ENCODE peak calls at places on chromosomes 12 and 14, in nine cellular contexts. One of them, this sample, is unnamed.

GRCh38 chr14:104973215-104974145 is 4.7 kb downstream of the AHNAK2 start:
- DNase-seq in CD4-positive, alpha-beta T cell: no peak
- DNase-seq in Peyer's patch: no peak
- DNase-seq in HL-60: no peak
- DNase-seq in psoas muscle: peak
- DNase-seq in Calu3: peak
- DNase-seq in neural crest cell: no peak
- DNase-seq in brain microvascular endothelial cell: peak
- DNase-seq in dorsolateral prefrontal cortex: no peak
- DNase-seq in this sample: peak

GRCh38 chr14:36941783-36942521 is 230.5 kb downstream of the SLC25A21 start:
- DNase-seq in CD4-positive, alpha-beta T cell: peak
- DNase-seq in Peyer's patch: peak
- DNase-seq in HL-60: peak
- DNase-seq in psoas muscle: peak
- DNase-seq in Calu3: peak
- DNase-seq in neural crest cell: peak
- DNase-seq in brain microvascular endothelial cell: peak
- DNase-seq in dorsolateral prefrontal cortex: peak
- DNase-seq in this sample: no peak

GRCh38 chr14:64764641-64765520 is 60.7 kb downstream of the PLEKHG3 start:
- DNase-seq in CD4-positive, alpha-beta T cell: peak
- DNase-seq in Peyer's patch: peak
- DNase-seq in HL-60: peak
- DNase-seq in psoas muscle: peak
- DNase-seq in Calu3: peak
- DNase-seq in neural crest cell: peak
- DNase-seq in brain microvascular endothelial cell: peak
- DNase-seq in dorsolateral prefrontal cortex: peak
- DNase-seq in this sample: peak

GRCh38 chr12:27619308-27619707 is 76.9 kb upstream of the REP15 start:
- DNase-seq in CD4-positive, alpha-beta T cell: no peak
- DNase-seq in Peyer's patch: no peak
- DNase-seq in HL-60: no peak
- DNase-seq in psoas muscle: no peak
- DNase-seq in Calu3: no peak
- DNase-seq in neural crest cell: no peak
- DNase-seq in brain microvascular endothelial cell: peak
- DNase-seq in dorsolateral prefrontal cortex: no peak
- DNase-seq in this sample: no peak

GRCh38 chr12:10279937-10280336 is 27.7 kb upstream of the KLRD1 start:
- DNase-seq in CD4-positive, alpha-beta T cell: no peak
- DNase-seq in Peyer's patch: no peak
- DNase-seq in HL-60: no peak
- DNase-seq in psoas muscle: no peak
- DNase-seq in Calu3: no peak
- DNase-seq in neural crest cell: no peak
- DNase-seq in brain microvascular endothelial cell: no peak
- DNase-seq in dorsolateral prefrontal cortex: no peak
- DNase-seq in this sample: no peak

GRCh38 chr14:103091041-103091882 is 3.3 kb upstream of the EXOC3L4 start:
- DNase-seq in CD4-positive, alpha-beta T cell: peak
- DNase-seq in Peyer's patch: peak
- DNase-seq in HL-60: peak
- DNase-seq in psoas muscle: peak
- DNase-seq in Calu3: peak
- DNase-seq in neural crest cell: peak
- DNase-seq in brain microvascular endothelial cell: no peak
- DNase-seq in dorsolateral prefrontal cortex: no peak
- DNase-seq in this sample: peak

GRCh38 chr12:71567562-71567961 is 96.1 kb downstream of the ZFC3H1 start:
- DNase-seq in CD4-positive, alpha-beta T cell: no peak
- DNase-seq in Peyer's patch: no peak
- DNase-seq in HL-60: no peak
- DNase-seq in psoas muscle: no peak
- DNase-seq in Calu3: no peak
- DNase-seq in neural crest cell: no peak
- DNase-seq in brain microvascular endothelial cell: no peak
- DNase-seq in dorsolateral prefrontal cortex: no peak
- DNase-seq in this sample: no peak

GRCh38 chr12:59651230-59651920 is 55.5 kb downstream of the SLC16A7 start:
- DNase-seq in CD4-positive, alpha-beta T cell: no peak
- DNase-seq in Peyer's patch: no peak
- DNase-seq in HL-60: no peak
- DNase-seq in psoas muscle: no peak
- DNase-seq in Calu3: peak
- DNase-seq in neural crest cell: no peak
- DNase-seq in brain microvascular endothelial cell: peak
- DNase-seq in dorsolateral prefrontal cortex: no peak
- DNase-seq in this sample: no peak

GRCh38 chr12:87320724-87321123 is 708.5 kb downstream of the C12orf50 start:
- DNase-seq in CD4-positive, alpha-beta T cell: no peak
- DNase-seq in Peyer's patch: no peak
- DNase-seq in HL-60: no peak
- DNase-seq in psoas muscle: no peak
- DNase-seq in Calu3: no peak
- DNase-seq in neural crest cell: no peak
- DNase-seq in brain microvascular endothelial cell: no peak
- DNase-seq in dorsolateral prefrontal cortex: no peak
- DNase-seq in this sample: no peak

DNA sequence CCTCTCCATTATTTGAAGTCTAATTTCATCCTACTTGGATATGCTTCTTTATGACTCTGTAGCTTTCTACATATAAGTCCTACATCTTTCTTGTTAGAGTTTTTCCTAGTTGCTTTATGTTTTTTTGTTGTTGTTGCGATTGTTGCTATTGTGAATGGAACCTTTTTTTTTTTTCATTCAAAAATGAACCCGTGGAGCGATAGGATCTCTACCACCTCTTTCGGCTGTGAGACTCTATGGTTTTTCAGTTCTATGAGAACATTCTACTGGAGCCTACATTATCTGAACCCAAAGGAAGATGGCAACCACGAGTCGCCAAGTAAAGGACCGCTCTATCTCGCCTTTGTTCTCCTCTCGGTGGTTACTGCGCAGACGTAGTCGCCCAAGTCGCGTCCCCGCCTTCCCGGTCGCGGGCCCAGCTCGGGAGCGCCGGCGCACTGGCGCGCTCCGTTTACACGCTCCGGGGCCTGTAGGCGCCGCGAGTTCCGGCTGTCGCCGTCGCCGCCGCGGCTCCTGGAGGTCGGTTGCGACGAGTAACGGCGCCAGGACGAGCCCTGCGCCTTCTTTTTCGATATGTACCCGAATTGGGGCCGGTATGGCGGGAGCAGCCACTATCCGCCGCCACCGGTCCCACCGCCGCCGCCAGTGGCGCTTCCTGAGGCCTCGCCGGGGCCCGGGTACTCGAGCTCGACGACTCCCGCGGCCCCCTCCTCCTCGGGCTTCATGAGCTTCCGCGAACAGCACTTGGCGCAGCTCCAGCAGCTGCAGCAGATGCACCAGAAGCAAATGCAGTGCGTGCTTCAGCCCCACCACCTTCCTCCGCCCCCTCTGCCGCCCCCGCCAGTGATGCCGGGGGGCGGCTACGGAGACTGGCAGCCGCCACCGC is at the start of gene YLPM1:
- DNase-seq in CD4-positive, alpha-beta T cell: peak
- DNase-seq in Peyer's patch: peak
- DNase-seq in HL-60: peak
- DNase-seq in psoas muscle: peak
- DNase-seq in Calu3: peak
- DNase-seq in neural crest cell: peak
- DNase-seq in brain microvascular endothelial cell: peak
- DNase-seq in dorsolateral prefrontal cortex: peak
- DNase-seq in this sample: peak
- TF ChIP-seq CTCF in CD4-positive, alpha-beta T cell: peak
- TF ChIP-seq CTCF in Peyer's patch: peak
- TF ChIP-seq CTCF in HL-60: peak
- TF ChIP-seq CTCF in psoas muscle: peak
- TF ChIP-seq CTCF in Calu3: no peak
- TF ChIP-seq CTCF in neural crest cell: peak
- TF ChIP-seq CTCF in brain microvascular endothelial cell: peak
- TF ChIP-seq CTCF in dorsolateral prefrontal cortex: peak
- TF ChIP-seq CTCF in this sample: peak

DNA sequence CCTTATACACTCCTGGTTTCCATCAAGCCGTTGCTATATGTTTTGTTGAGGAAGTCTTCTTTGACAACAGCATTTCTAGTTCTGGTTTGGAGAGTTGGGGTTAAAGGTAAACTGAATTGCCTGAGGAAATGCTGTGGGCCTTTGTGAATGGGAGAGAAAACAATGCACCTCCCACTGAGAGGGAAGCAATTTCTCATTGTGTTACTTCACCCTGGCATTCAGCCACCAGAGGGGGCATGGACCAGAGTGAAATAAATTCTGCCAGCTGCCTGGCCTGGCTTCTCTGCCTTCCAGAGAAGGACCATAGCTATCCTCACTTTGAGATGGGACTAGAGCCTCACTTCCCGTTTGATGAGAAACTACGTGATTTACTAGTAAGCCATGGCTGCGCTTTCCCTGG is 475.3 kb downstream of the EGLN3 start:
- DNase-seq in CD4-positive, alpha-beta T cell: no peak
- DNase-seq in Peyer's patch: no peak
- DNase-seq in HL-60: peak
- DNase-seq in psoas muscle: no peak
- DNase-seq in Calu3: peak
- DNase-seq in neural crest cell: peak
- DNase-seq in brain microvascular endothelial cell: peak
- DNase-seq in dorsolateral prefrontal cortex: peak
- DNase-seq in this sample: no peak
- TF ChIP-seq CTCF in CD4-positive, alpha-beta T cell: no peak
- TF ChIP-seq CTCF in Peyer's patch: no peak
- TF ChIP-seq CTCF in HL-60: no peak
- TF ChIP-seq CTCF in psoas muscle: no peak
- TF ChIP-seq CTCF in Calu3: peak
- TF ChIP-seq CTCF in neural crest cell: peak
- TF ChIP-seq CTCF in brain microvascular endothelial cell: peak
- TF ChIP-seq CTCF in dorsolateral prefrontal cortex: peak
- TF ChIP-seq CTCF in this sample: no peak

GRCh38 chr12:106841471-106842302 is 67.2 kb downstream of the RIC8B start:
- DNase-seq in CD4-positive, alpha-beta T cell: peak
- DNase-seq in Peyer's patch: no peak
- DNase-seq in HL-60: peak
- DNase-seq in psoas muscle: no peak
- DNase-seq in Calu3: peak
- DNase-seq in neural crest cell: peak
- DNase-seq in brain microvascular endothelial cell: peak
- DNase-seq in dorsolateral prefrontal cortex: no peak
- DNase-seq in this sample: no peak
- TF ChIP-seq CTCF in CD4-positive, alpha-beta T cell: peak
- TF ChIP-seq CTCF in Peyer's patch: peak
- TF ChIP-seq CTCF in HL-60: no peak
- TF ChIP-seq CTCF in psoas muscle: peak
- TF ChIP-seq CTCF in Calu3: peak
- TF ChIP-seq CTCF in neural crest cell: peak
- TF ChIP-seq CTCF in brain microvascular endothelial cell: peak
- TF ChIP-seq CTCF in dorsolateral prefrontal cortex: peak
- TF ChIP-seq CTCF in this sample: peak

GRCh38 chr14:73662439-73663056 is 17.8 kb downstream of the DNAL1 start:
- DNase-seq in CD4-positive, alpha-beta T cell: no peak
- DNase-seq in Peyer's patch: no peak
- DNase-seq in HL-60: no peak
- DNase-seq in psoas muscle: peak
- DNase-seq in Calu3: peak
- DNase-seq in neural crest cell: no peak
- DNase-seq in brain microvascular endothelial cell: peak
- DNase-seq in dorsolateral prefrontal cortex: no peak
- DNase-seq in this sample: no peak
- TF ChIP-seq CTCF in CD4-positive, alpha-beta T cell: no peak
- TF ChIP-seq CTCF in Peyer's patch: no peak
- TF ChIP-seq CTCF in HL-60: no peak
- TF ChIP-seq CTCF in psoas muscle: peak
- TF ChIP-seq CTCF in Calu3: peak
- TF ChIP-seq CTCF in neural crest cell: peak
- TF ChIP-seq CTCF in brain microvascular endothelial cell: peak
- TF ChIP-seq CTCF in dorsolateral prefrontal cortex: no peak
- TF ChIP-seq CTCF in this sample: no peak

DNA sequence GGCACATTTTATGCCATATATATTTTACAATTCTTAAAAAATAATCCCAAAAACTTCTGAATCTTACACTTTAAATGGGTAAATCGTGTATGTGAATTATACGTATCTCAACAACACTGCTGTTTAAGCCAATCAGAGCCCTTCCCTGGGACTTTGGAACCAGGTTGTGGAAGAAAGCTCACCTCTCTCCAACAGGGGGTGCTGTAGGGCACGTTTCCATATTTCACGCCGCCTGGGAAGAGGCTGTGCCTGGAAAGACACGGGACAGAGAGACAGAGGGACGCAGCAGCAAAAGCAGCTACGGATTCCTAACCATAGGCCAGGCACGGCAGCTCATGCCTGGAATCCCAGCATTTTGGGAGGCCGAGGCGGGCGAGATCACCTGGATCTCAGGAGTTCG is 29.4 kb upstream of the FBRSL1 start:
- DNase-seq in CD4-positive, alpha-beta T cell: no peak
- DNase-seq in Peyer's patch: no peak
- DNase-seq in HL-60: peak
- DNase-seq in psoas muscle: no peak
- DNase-seq in Calu3: no peak
- DNase-seq in neural crest cell: no peak
- DNase-seq in brain microvascular endothelial cell: no peak
- DNase-seq in dorsolateral prefrontal cortex: no peak
- DNase-seq in this sample: no peak
- TF ChIP-seq CTCF in CD4-positive, alpha-beta T cell: peak
- TF ChIP-seq CTCF in Peyer's patch: no peak
- TF ChIP-seq CTCF in HL-60: peak
- TF ChIP-seq CTCF in psoas muscle: peak
- TF ChIP-seq CTCF in Calu3: peak
- TF ChIP-seq CTCF in neural crest cell: peak
- TF ChIP-seq CTCF in brain microvascular endothelial cell: peak
- TF ChIP-seq CTCF in dorsolateral prefrontal cortex: no peak
- TF ChIP-seq CTCF in this sample: peak

GRCh38 chr14:106083082-106083481 is 556.7 kb downstream of the TMEM121 start:
- DNase-seq in CD4-positive, alpha-beta T cell: no peak
- DNase-seq in Peyer's patch: no peak
- DNase-seq in HL-60: no peak
- DNase-seq in psoas muscle: no peak
- DNase-seq in Calu3: no peak
- DNase-seq in neural crest cell: no peak
- DNase-seq in brain microvascular endothelial cell: no peak
- DNase-seq in dorsolateral prefrontal cortex: no peak
- DNase-seq in this sample: no peak

GRCh38 chr14:106080922-106081321 is 554.5 kb downstream of the TMEM121 start:
- DNase-seq in CD4-positive, alpha-beta T cell: no peak
- DNase-seq in Peyer's patch: no peak
- DNase-seq in HL-60: no peak
- DNase-seq in psoas muscle: no peak
- DNase-seq in Calu3: no peak
- DNase-seq in neural crest cell: no peak
- DNase-seq in brain microvascular endothelial cell: no peak
- DNase-seq in dorsolateral prefrontal cortex: no peak
- DNase-seq in this sample: no peak
- TF ChIP-seq CTCF in CD4-positive, alpha-beta T cell: no peak
- TF ChIP-seq CTCF in Peyer's patch: no peak
- TF ChIP-seq CTCF in HL-60: no peak
- TF ChIP-seq CTCF in psoas muscle: no peak
- TF ChIP-seq CTCF in Calu3: no peak
- TF ChIP-seq CTCF in neural crest cell: no peak
- TF ChIP-seq CTCF in brain microvascular endothelial cell: no peak
- TF ChIP-seq CTCF in dorsolateral prefrontal cortex: no peak
- TF ChIP-seq CTCF in this sample: no peak

This sample was measured in CD14-positive monocyte.